ENCODE peak calls at places on chromosome 1, in eight cellular contexts. One of them, this sample, is unnamed.

GRCh38 chr1:158999301-159000069 is 10.2 kb upstream of the IFI16 start:
- DNase-seq in esophagus squamous epithelium: no peak
- DNase-seq in A549: peak
- DNase-seq in HCT116: no peak
- DNase-seq in heart left ventricle: peak
- DNase-seq in esophagus muscularis mucosa: peak
- DNase-seq in transverse colon: peak
- DNase-seq in prostate gland: peak
- DNase-seq in this sample: no peak

GRCh38 chr1:44243782-44244495 is 30.7 kb downstream of the DMAP1 start:
- DNase-seq in esophagus squamous epithelium: no peak
- DNase-seq in A549: no peak
- DNase-seq in HCT116: no peak
- DNase-seq in heart left ventricle: no peak
- DNase-seq in esophagus muscularis mucosa: no peak
- DNase-seq in transverse colon: peak
- DNase-seq in prostate gland: no peak
- DNase-seq in this sample: no peak

GRCh38 chr1:73948021-73948420 is 250.0 kb downstream of the LRRIQ3 start:
- DNase-seq in esophagus squamous epithelium: no peak
- DNase-seq in A549: no peak
- DNase-seq in HCT116: no peak
- DNase-seq in heart left ventricle: no peak
- DNase-seq in esophagus muscularis mucosa: no peak
- DNase-seq in transverse colon: no peak
- DNase-seq in prostate gland: no peak
- DNase-seq in this sample: no peak

GRCh38 chr1:163701783-163702182 is 380.0 kb downstream of the NUF2 start:
- DNase-seq in esophagus squamous epithelium: no peak
- DNase-seq in A549: no peak
- DNase-seq in HCT116: no peak
- DNase-seq in heart left ventricle: no peak
- DNase-seq in esophagus muscularis mucosa: no peak
- DNase-seq in transverse colon: no peak
- DNase-seq in prostate gland: no peak
- DNase-seq in this sample: no peak

GRCh38 chr1:85224734-85225623 is 24.2 kb upstream of the SYDE2 start:
- DNase-seq in esophagus squamous epithelium: no peak
- DNase-seq in A549: no peak
- DNase-seq in HCT116: no peak
- DNase-seq in heart left ventricle: peak
- DNase-seq in esophagus muscularis mucosa: no peak
- DNase-seq in transverse colon: peak
- DNase-seq in prostate gland: peak
- DNase-seq in this sample: no peak

GRCh38 chr1:2091611-2092604 is 41.7 kb downstream of the PRKCZ start:
- DNase-seq in esophagus squamous epithelium: no peak
- DNase-seq in A549: peak
- DNase-seq in HCT116: no peak
- DNase-seq in heart left ventricle: peak
- DNase-seq in esophagus muscularis mucosa: no peak
- DNase-seq in transverse colon: peak
- DNase-seq in prostate gland: no peak
- DNase-seq in this sample: no peak

GRCh38 chr1:25737151-25737550 is 62.8 kb upstream of the SELENON start:
- DNase-seq in esophagus squamous epithelium: no peak
- DNase-seq in A549: no peak
- DNase-seq in HCT116: no peak
- DNase-seq in heart left ventricle: no peak
- DNase-seq in esophagus muscularis mucosa: no peak
- DNase-seq in transverse colon: no peak
- DNase-seq in prostate gland: no peak
- DNase-seq in this sample: no peak

GRCh38 chr1:43847290-43847689 is 86.3 kb upstream of the ARTN start:
- DNase-seq in esophagus squamous epithelium: no peak
- DNase-seq in A549: no peak
- DNase-seq in HCT116: no peak
- DNase-seq in heart left ventricle: no peak
- DNase-seq in esophagus muscularis mucosa: no peak
- DNase-seq in transverse colon: no peak
- DNase-seq in prostate gland: no peak
- DNase-seq in this sample: no peak

GRCh38 chr1:56459260-56459659 is 120.1 kb downstream of the PLPP3 start:
- DNase-seq in esophagus squamous epithelium: no peak
- DNase-seq in A549: no peak
- DNase-seq in HCT116: no peak
- DNase-seq in heart left ventricle: no peak
- DNase-seq in esophagus muscularis mucosa: no peak
- DNase-seq in transverse colon: no peak
- DNase-seq in prostate gland: no peak
- DNase-seq in this sample: no peak

GRCh38 chr1:159098596-159098995 is 22.0 kb upstream of the AIM2 start:
- DNase-seq in esophagus squamous epithelium: no peak
- DNase-seq in A549: no peak
- DNase-seq in HCT116: no peak
- DNase-seq in heart left ventricle: no peak
- DNase-seq in esophagus muscularis mucosa: no peak
- DNase-seq in transverse colon: no peak
- DNase-seq in prostate gland: no peak
- DNase-seq in this sample: no peak

GRCh38 chr1:202584707-202585590 is 125.3 kb downstream of the SYT2 start:
- DNase-seq in esophagus squamous epithelium: no peak
- DNase-seq in A549: no peak
- DNase-seq in HCT116: no peak
- DNase-seq in heart left ventricle: no peak
- DNase-seq in esophagus muscularis mucosa: no peak
- DNase-seq in transverse colon: no peak
- DNase-seq in prostate gland: no peak
- DNase-seq in this sample: no peak

GRCh38 chr1:93876284-93876683 is 2.7 kb downstream of the DNTTIP2 start:
- DNase-seq in esophagus squamous epithelium: no peak
- DNase-seq in A549: no peak
- DNase-seq in HCT116: no peak
- DNase-seq in heart left ventricle: no peak
- DNase-seq in esophagus muscularis mucosa: no peak
- DNase-seq in transverse colon: no peak
- DNase-seq in prostate gland: no peak
- DNase-seq in this sample: no peak
- H3K4me3 ChIP-seq in esophagus squamous epithelium: no peak
- H3K4me3 ChIP-seq in A549: no peak
- H3K4me3 ChIP-seq in HCT116: no peak
- H3K4me3 ChIP-seq in heart left ventricle: no peak
- H3K4me3 ChIP-seq in esophagus muscularis mucosa: no peak
- H3K4me3 ChIP-seq in transverse colon: no peak
- H3K4me3 ChIP-seq in prostate gland: no peak
- H3K4me3 ChIP-seq in this sample: no peak

DNA sequence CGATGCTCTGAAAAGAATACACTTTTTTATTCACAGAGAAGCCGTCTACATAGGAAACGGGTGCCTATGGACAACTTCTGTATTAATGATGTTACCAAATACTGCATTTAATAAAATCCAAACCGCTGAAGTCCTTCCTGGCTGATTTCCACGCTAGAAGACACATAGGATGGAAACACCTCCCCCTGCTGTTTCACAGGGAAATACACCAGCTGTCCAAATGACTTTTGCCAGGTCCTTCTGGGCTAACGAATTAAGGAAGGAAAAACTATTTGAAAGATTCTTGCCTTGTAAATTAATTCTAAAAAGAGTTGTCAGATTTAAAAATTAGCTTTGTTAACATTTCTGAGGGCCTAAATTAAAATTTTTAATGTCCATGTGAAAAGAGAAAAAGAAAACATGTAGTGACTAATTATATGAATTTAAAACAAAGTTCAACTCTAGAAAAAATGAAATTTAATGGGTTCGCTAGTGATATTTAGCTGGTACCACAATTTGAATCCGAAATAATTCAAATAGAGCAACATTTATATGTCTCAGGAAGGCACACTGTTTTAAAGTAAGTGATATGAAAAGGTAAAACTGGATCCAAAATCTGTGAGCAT is 146.0 kb downstream of the RERE start:
- DNase-seq in esophagus squamous epithelium: no peak
- DNase-seq in A549: peak
- DNase-seq in HCT116: peak
- DNase-seq in heart left ventricle: peak
- DNase-seq in esophagus muscularis mucosa: no peak
- DNase-seq in transverse colon: no peak
- DNase-seq in prostate gland: peak
- DNase-seq in this sample: no peak
- TF ChIP-seq CTCF in esophagus squamous epithelium: peak
- TF ChIP-seq CTCF in A549: peak
- TF ChIP-seq CTCF in HCT116: peak
- TF ChIP-seq CTCF in heart left ventricle: peak
- TF ChIP-seq CTCF in esophagus muscularis mucosa: peak
- TF ChIP-seq CTCF in transverse colon: peak
- TF ChIP-seq CTCF in prostate gland: no peak
- TF ChIP-seq CTCF in this sample: peak

GRCh38 chr1:169338617-169339016 is 29.0 kb downstream of the NME7 start:
- DNase-seq in esophagus squamous epithelium: no peak
- DNase-seq in A549: no peak
- DNase-seq in HCT116: no peak
- DNase-seq in heart left ventricle: no peak
- DNase-seq in esophagus muscularis mucosa: no peak
- DNase-seq in transverse colon: no peak
- DNase-seq in prostate gland: no peak
- DNase-seq in this sample: no peak

GRCh38 chr1:169339773-169340172 is 27.8 kb downstream of the NME7 start:
- DNase-seq in esophagus squamous epithelium: no peak
- DNase-seq in A549: no peak
- DNase-seq in HCT116: no peak
- DNase-seq in heart left ventricle: no peak
- DNase-seq in esophagus muscularis mucosa: no peak
- DNase-seq in transverse colon: no peak
- DNase-seq in prostate gland: no peak
- DNase-seq in this sample: no peak

GRCh38 chr1:169346036-169346589 is 21.5 kb downstream of the NME7 start:
- DNase-seq in esophagus squamous epithelium: no peak
- DNase-seq in A549: no peak
- DNase-seq in HCT116: no peak
- DNase-seq in heart left ventricle: no peak
- DNase-seq in esophagus muscularis mucosa: no peak
- DNase-seq in transverse colon: no peak
- DNase-seq in prostate gland: no peak
- DNase-seq in this sample: no peak

GRCh38 chr1:169345500-169345899 is 22.1 kb downstream of the NME7 start:
- DNase-seq in esophagus squamous epithelium: no peak
- DNase-seq in A549: no peak
- DNase-seq in HCT116: no peak
- DNase-seq in heart left ventricle: no peak
- DNase-seq in esophagus muscularis mucosa: no peak
- DNase-seq in transverse colon: no peak
- DNase-seq in prostate gland: no peak
- DNase-seq in this sample: no peak

DNA sequence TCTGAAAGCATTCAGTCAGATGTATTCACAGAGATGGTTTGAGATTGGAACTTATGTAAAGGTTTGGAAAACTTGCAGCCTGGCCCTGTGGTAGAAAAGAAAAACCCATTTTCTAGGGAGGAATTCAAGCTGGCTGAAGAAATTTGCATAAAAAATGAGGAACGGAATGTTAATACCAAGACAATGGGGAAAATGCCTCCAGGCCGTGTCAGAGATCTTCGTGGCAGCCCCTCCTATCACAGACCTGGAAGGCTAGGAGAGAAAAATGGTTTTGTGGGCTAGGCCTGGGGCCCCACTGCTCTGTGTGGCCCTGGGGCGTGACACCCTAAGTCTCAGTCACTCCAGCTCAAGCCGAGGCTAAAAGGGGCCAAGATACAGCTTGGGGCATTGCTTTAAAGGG is 26.7 kb downstream of the NME7 start:
- DNase-seq in esophagus squamous epithelium: no peak
- DNase-seq in A549: no peak
- DNase-seq in HCT116: no peak
- DNase-seq in heart left ventricle: no peak
- DNase-seq in esophagus muscularis mucosa: no peak
- DNase-seq in transverse colon: no peak
- DNase-seq in prostate gland: no peak
- DNase-seq in this sample: no peak
- TF ChIP-seq POLR2A in esophagus squamous epithelium: no peak
- TF ChIP-seq POLR2A in A549: no peak
- TF ChIP-seq POLR2A in HCT116: no peak
- TF ChIP-seq POLR2A in heart left ventricle: no peak
- TF ChIP-seq POLR2A in esophagus muscularis mucosa: no peak
- TF ChIP-seq POLR2A in transverse colon: no peak
- TF ChIP-seq POLR2A in prostate gland: no peak
- TF ChIP-seq POLR2A in this sample: no peak

GRCh38 chr1:22711071-22711470 is 432 bp downstream of the EPHB2 start:
- DNase-seq in esophagus squamous epithelium: no peak
- DNase-seq in A549: no peak
- DNase-seq in HCT116: no peak
- DNase-seq in heart left ventricle: no peak
- DNase-seq in esophagus muscularis mucosa: no peak
- DNase-seq in transverse colon: no peak
- DNase-seq in prostate gland: no peak
- DNase-seq in this sample: no peak

GRCh38 chr1:22710688-22711024 is at the start of gene EPHB2:
- DNase-seq in esophagus squamous epithelium: no peak
- DNase-seq in A549: no peak
- DNase-seq in HCT116: no peak
- DNase-seq in heart left ventricle: no peak
- DNase-seq in esophagus muscularis mucosa: no peak
- DNase-seq in transverse colon: peak
- DNase-seq in prostate gland: peak
- DNase-seq in this sample: no peak

GRCh38 chr1:22714455-22714854 is 3.8 kb downstream of the EPHB2 start:
- DNase-seq in esophagus squamous epithelium: no peak
- DNase-seq in A549: no peak
- DNase-seq in HCT116: no peak
- DNase-seq in heart left ventricle: no peak
- DNase-seq in esophagus muscularis mucosa: no peak
- DNase-seq in transverse colon: no peak
- DNase-seq in prostate gland: no peak
- DNase-seq in this sample: no peak

GRCh38 chr1:22711591-22712501 is 1.2 kb downstream of the EPHB2 start:
- DNase-seq in esophagus squamous epithelium: no peak
- DNase-seq in A549: peak
- DNase-seq in HCT116: no peak
- DNase-seq in heart left ventricle: no peak
- DNase-seq in esophagus muscularis mucosa: no peak
- DNase-seq in transverse colon: peak
- DNase-seq in prostate gland: no peak
- DNase-seq in this sample: no peak

DNA sequence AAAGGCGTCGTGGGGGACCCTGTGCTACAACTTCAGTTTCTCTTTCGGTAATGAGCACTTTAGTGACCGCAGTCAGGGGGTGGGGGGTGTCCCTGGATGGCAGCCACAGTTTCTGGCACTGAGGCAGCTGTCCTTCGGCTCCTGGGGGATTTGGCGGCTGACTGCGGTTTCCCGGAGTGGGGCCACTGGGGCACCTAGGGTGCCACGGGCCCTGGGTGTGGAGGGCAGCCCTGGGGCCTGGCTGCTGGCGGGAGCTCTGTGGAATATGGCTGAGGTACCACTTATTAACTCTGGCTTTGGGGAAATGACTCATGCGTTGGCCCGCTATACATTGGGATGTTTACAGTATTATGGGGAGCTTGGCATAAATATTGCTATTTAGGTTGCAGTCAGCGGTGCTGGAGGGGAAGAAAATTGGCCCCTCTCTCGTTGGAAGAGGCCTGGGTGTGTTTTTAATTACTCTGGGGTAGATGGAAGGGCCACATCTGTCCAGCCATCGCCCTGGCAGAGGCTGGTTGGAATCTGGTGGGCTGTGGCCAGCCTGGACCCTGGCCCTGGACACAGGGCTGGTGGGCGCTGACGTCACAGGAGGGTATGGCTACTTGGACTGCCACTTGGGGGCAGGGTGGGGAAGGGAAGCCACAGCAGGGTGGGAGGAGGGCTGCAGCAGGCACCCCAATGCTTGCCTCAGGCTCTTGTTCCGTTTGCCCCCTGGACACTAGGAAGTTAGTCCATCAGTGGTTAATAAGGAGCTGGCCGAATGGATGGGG is 2.0 kb downstream of the EPHB2 start:
- DNase-seq in esophagus squamous epithelium: no peak
- DNase-seq in A549: no peak
- DNase-seq in HCT116: no peak
- DNase-seq in heart left ventricle: no peak
- DNase-seq in esophagus muscularis mucosa: no peak
- DNase-seq in transverse colon: peak
- DNase-seq in prostate gland: no peak
- DNase-seq in this sample: no peak
- H3K4me3 ChIP-seq in esophagus squamous epithelium: peak
- H3K4me3 ChIP-seq in A549: peak
- H3K4me3 ChIP-seq in HCT116: no peak
- H3K4me3 ChIP-seq in heart left ventricle: no peak
- H3K4me3 ChIP-seq in esophagus muscularis mucosa: no peak
- H3K4me3 ChIP-seq in transverse colon: no peak
- H3K4me3 ChIP-seq in prostate gland: no peak
- H3K4me3 ChIP-seq in this sample: no peak